ENCODE peak calls at places on chromosomes 4 and X, in four cellular contexts. N, V, O and D are unnamed samples. For H3K4me1 and H3K36me3, the result is how much of the 10 kb centered on the place peaks cover.

GRCh38 chr4:126106658-126107057 is 791.9 kb downstream of the FAT4 start:
- DNase-seq in N (no peak), V (peak), O (no peak), D (no peak)

GRCh38 chrX:41655631-41656030 is 33.1 kb upstream of the GPR34 start:
- DNase-seq in N (no peak), V (no peak), O (no peak), D (no peak)

GRCh38 chrX:145910017-145910416 is 92.4 kb downstream of the SLITRK2 start:
- DNase-seq in N (no peak), V (no peak), O (no peak), D (peak)

GRCh38 chrX:66914082-66914481 is 275.2 kb upstream of the EDA2R start:
- DNase-seq in N (no peak), V (peak), O (no peak), D (no peak)

GRCh38 chr4:128858875-128859696 is 49.6 kb downstream of the JADE1 start:
- DNase-seq in N (no peak), V (no peak), O (no peak), D (no peak)

GRCh38 chr4:86156526-86156925 is 203.3 kb downstream of the MAPK10 start:
- DNase-seq in N (no peak), V (no peak), O (no peak), D (no peak)

GRCh38 chr4:180962268-180962667 is 1280.9 kb upstream of the TENM3 start:
- DNase-seq in N (no peak), V (no peak), O (no peak), D (no peak)

GRCh38 chrX:48940404-48940955 is 16.9 kb downstream of the OTUD5 start:
- DNase-seq in N (no peak), V (no peak), O (no peak), D (no peak)

GRCh38 chr4:6269400-6269650 is 325 bp upstream of the WFS1 start:
- DNase-seq in N (no peak), V (no peak), O (no peak), D (no peak)

GRCh38 chr4:6271206-6271605 is 1.6 kb downstream of the WFS1 start:
- DNase-seq in N (no peak), V (no peak), O (no peak), D (no peak)

GRCh38 chr4:6271701-6272465 is 2.2 kb downstream of the WFS1 start:
- DNase-seq in N (no peak), V (no peak), O (no peak), D (no peak)

GRCh38 chr4:6269651-6270511 is at the start of gene WFS1:
- DNase-seq in N (peak), V (peak), O (no peak), D (peak)

DNA sequence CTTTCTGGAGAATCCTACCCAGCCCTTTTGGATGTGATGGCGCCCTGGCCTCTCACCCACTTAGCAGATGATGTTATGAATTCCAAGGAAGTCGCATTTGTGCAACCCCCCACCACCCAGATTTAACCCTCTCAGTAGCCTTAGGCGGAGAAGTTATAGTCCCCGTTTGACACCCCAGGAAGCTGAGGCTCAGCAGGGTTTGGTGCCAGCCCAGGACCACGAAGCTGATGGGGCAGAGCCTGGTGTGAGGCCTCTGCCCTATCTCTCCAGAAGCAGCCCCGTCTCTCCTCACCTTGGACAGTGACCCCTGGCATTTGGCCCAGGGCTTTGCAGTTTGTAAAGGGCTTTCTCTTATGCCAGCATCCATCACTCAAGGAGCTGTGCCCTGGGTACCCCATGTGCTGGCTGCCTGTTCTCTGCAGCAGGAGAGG is 1.1 kb downstream of the WFS1 start:
- DNase-seq in N (no peak), V (no peak), O (no peak), D (no peak)
- H3K4me1 ChIP-seq in N (under half), V (under half), O (under half), D (under half)

GRCh38 chr4:1208970-1209704 is 36.8 kb upstream of the SPON2 start:
- DNase-seq in N (no peak), V (no peak), O (no peak), D (no peak)
- H3K36me3 ChIP-seq in N (under half), V (under half), O (under half), D (under half)

GRCh38 chr4:16196482-16197393 is 29.5 kb downstream of the TAPT1 start:
- DNase-seq in N (no peak), V (peak), O (no peak), D (peak)
- H3K4me3 ChIP-seq in N (no peak), V (no peak), O (no peak), D (no peak)

DNA sequence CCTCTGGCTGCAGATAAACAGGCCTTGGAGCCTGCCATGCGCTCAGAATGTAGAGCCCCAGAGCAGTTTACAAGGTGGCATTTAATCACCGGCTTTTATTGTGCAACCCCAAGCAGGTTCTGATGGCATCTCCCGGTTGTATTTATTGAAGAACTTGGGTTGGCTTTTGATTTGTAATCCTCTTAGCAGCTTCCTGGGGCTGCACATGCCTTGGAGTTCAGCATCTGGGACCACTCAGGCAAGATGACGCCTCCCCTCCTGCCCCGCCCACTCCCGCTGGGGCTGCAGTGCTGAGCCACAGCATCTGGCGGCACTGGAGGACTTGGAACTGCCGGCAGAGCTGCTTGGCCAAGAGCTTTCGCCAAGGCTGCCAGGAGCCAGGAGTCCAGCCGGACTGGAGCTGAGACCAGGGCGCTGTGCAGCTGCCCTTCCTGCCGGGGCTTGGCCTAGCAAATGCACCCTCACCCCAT is 5.3 kb downstream of the HTRA3 start:
- DNase-seq in N (no peak), V (peak), O (no peak), D (peak)
- H3K4me1 ChIP-seq in N (under half), V (under half), O (under half), D (under half)

GRCh38 chr4:3421470-3421869 is 20.3 kb upstream of the HGFAC start:
- DNase-seq in N (no peak), V (peak), O (no peak), D (no peak)
- H3K36me3 ChIP-seq in N (under half), V (under half), O (under half), D (under half)

GRCh38 chr4:81632581-81633247 is 161.0 kb upstream of the RASGEF1B start:
- DNase-seq in N (no peak), V (no peak), O (no peak), D (no peak)
- H3K4me3 ChIP-seq in N (no peak), V (no peak), O (no peak), D (no peak)

GRCh38 chr4:6915041-6916005 is 5.7 kb downstream of the TBC1D14 start:
- DNase-seq in N (no peak), V (no peak), O (no peak), D (no peak)

GRCh38 chr4:6916069-6916586 is 6.5 kb downstream of the TBC1D14 start:
- DNase-seq in N (no peak), V (no peak), O (no peak), D (no peak)

GRCh38 chr4:6912412-6912811 is 2.8 kb downstream of the TBC1D14 start:
- DNase-seq in N (no peak), V (no peak), O (no peak), D (no peak)

GRCh38 chr4:6913350-6913749 is 3.7 kb downstream of the TBC1D14 start:
- DNase-seq in N (no peak), V (no peak), O (no peak), D (no peak)

DNA sequence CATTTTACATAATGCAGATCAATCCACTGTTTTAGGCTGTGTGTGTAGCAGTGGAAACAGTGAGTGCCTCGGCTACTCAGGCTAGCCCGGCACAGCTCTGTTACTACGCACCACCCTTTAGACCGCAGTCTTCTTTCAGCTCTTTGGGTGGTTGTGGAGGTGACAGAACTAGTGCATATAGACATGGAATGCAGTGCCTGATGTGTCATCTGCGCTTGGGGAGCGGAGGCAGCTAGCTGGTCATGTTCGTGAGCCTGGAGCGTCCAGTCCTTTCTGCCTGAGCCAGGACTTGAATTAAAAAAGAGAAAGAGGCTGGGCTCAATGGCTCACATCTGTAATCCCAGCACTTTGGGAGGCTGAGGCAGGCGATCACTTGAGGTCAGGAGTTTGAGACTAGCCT is 4.8 kb downstream of the TBC1D14 start:
- DNase-seq in N (no peak), V (no peak), O (no peak), D (no peak)
- H3K4me1 ChIP-seq in N (under half), V (under half), O (under half), D (under half)

GRCh38 chrX:23668335-23668734 is 1.0 kb downstream of the PRDX4 start:
- DNase-seq in N (no peak), V (peak), O (no peak), D (no peak)

GRCh38 chrX:23667239-23668177 is at the start of gene PRDX4:
- DNase-seq in N (peak), V (peak), O (peak), D (peak)

DNA sequence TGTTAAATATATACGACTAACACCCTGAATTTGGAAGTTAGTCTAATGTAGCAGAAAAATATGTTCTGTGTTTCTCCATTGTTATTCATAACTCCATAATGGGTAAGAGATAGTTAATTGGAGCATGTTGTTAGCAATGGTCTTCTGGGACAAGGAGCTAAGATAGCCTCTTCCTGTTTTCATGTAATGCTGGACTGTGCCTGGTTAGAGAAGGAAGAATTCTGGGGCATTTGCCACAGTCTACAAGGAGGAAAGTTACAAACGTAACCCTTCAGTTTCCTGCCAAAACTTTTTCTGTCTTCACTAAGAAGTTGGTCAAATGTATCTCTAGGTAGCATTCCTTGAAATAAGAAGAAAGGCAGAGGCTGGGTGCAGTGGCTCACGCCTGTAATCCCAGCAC is 5.8 kb downstream of the PRDX4 start:
- DNase-seq in N (no peak), V (no peak), O (no peak), D (no peak)
- H3K36me3 ChIP-seq in N (under half), V (under half), O (under half), D (half or more)

DNA sequence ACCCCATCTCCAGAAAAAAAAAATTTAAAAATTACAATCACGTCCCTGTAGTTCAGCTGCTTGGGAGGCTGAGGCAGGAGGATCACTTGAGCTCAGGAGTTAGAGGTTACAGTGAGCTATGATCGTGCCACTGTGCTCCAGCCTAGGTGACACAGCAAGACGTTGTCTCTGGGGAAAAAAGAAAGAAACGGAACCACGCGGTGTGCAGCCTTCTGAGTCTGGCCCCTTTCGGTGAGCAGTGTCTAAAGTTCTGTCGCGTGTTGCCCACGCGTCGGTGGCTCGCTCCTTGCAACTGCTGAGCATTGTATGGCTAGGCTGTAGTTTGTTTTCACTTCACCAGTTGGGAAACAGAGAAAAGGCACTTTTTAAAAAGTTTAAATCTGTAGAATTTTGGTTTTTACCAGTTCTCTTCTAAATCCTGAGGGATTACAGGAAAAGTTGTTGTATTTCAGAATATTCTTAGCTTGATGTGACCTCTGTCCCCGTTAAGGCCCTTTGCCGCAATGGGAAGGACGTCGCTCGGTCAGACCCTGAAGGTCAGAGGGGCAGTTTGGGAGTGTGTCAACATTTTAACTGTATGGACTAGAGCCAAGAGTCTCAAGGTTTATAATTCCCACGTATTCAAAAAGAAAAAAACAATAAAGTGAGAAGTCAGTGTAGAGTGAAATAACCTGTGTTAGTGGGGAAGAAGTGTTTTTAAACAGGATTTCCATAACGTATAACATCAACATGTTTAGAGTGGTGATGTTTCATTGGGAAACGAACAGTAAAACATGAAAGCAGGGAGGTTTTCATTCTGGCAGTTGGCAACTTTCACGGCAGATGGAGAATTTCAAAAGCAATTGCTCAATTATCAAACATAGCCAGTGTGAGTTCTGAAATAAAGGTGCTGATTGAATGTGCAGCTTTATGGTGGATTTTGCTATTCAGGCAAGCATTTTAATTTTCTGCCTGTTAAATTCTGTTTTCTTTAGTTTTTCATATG is 45.8 kb upstream of the MSANTD1 start:
- DNase-seq in N (no peak), V (peak), O (no peak), D (no peak)
- H3K4me3 ChIP-seq in N (no peak), V (no peak), O (no peak), D (no peak)

DNA sequence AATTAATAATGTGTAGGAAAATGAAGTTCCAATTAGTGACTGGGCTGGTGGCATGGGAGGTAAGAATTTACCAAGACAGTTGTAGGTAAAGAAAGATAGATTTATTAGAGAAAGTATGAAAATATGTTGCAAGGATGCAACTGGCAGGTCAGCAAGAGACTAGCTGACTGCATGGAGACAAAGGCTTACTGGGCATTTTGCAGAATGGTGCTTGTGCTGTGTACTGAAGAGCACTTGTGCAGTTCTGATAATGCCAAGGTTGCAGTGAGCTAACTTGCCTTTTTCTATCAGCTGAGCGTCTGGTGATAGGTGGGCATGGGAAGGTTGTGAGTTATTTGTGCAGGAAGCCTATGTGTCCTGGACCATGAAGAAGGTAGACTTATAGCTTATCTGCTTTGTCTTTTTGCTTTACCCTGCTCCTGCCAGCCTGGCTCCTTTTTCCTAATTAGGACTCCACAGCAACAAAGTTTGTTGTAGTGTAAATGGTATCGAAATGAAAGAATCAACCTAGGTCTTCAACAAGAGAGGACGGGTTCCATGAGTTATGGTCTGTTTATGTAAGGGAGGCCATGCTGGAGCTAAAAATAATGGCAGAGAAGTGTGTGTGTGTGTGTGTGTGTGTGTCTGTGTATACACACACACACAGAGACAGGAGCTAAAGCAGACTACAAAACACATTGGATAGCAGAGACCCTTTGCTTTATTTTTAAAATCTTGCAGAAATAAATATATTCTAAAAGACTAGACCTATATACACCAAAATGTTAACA is 15.0 kb downstream of the BST1 start:
- DNase-seq in N (no peak), V (no peak), O (no peak), D (no peak)
- H3K4me1 ChIP-seq in N (under half), V (under half), O (under half), D (under half)